ENCODE peak calls at places on chromosomes 3 and 15, in six cellular contexts. X, I, L, A, H and S are unnamed samples.
A peak's percentile ranks its signal among the peaks of the same experiment; 100 is the strongest.

GRCh38 chr3:134448664-134449063 is 37.1 kb downstream of the ANAPC13 start:
- DNase-seq in X (no peak), I (no peak), L (no peak), A (no peak), H (no peak), S (no peak)

GRCh38 chr15:66109826-66110225 is 143.7 kb downstream of the MEGF11 start:
- DNase-seq in X (no peak), I (no peak), L (no peak), A (no peak), H (no peak), S (no peak)

GRCh38 chr3:124745092-124745491 is 14.8 kb downstream of the UMPS start:
- DNase-seq in X (no peak), I (no peak), L (no peak), A (no peak), H (no peak), S (no peak)

GRCh38 chr15:70855764-70856163 is 1.8 kb upstream of the LARP6 start:
- DNase-seq in X (no peak), I (no peak), L (no peak), A (no peak), H (no peak), S (no peak)

GRCh38 chr3:123406598-123406997 is 42.3 kb downstream of the ADCY5 start:
- DNase-seq in X (no peak), I (no peak), L (peak; percentile 84), A (no peak), H (no peak), S (no peak)

GRCh38 chr3:129611812-129612349 is 5.4 kb upstream of the PLXND1 start:
- DNase-seq in X (no peak), I (no peak), L (peak; percentile 52), A (no peak), H (no peak), S (no peak)

GRCh38 chr3:98780343-98780742 is 17.2 kb downstream of the ST3GAL6 start:
- DNase-seq in X (no peak), I (no peak), L (no peak), A (no peak), H (no peak), S (no peak)

GRCh38 chr3:55512586-55513343 is 25.7 kb upstream of the WNT5A start:
- DNase-seq in X (no peak), I (no peak), L (no peak), A (no peak), H (no peak), S (no peak)

GRCh38 chr3:42024578-42025387 is 62.9 kb upstream of the ULK4 start:
- DNase-seq in X (peak; percentile 28), I (no peak), L (no peak), A (no peak), H (no peak), S (no peak)